ENCODE peak calls at places on chromosome 2, in four cellular contexts. H is SK-N-SH, L is mesothelial cell of epicardium, K is AG09309. I is an unnamed sample.

GRCh38 chr2:159010340-159010739 is 41.9 kb downstream of the TANC1 start:
- DNase-seq in H (peak), L (no peak), K (no peak), I (no peak)

GRCh38 chr2:67399831-67400489 is 2.8 kb downstream of the ETAA1 start:
- DNase-seq in H (no peak), L (no peak), K (no peak), I (no peak)

GRCh38 chr2:162041465-162041864 is 32.5 kb downstream of the DPP4 start:
- DNase-seq in H (no peak), L (no peak), K (no peak), I (no peak)

GRCh38 chr2:191641609-191642008 is 36.3 kb upstream of the NABP1 start:
- DNase-seq in H (no peak), L (no peak), K (no peak), I (no peak)

GRCh38 chr2:73238149-73238548 is 4.0 kb downstream of the CCT7 start:
- DNase-seq in H (no peak), L (no peak), K (no peak), I (no peak)

GRCh38 chr2:196153480-196153879 is 17.9 kb downstream of the STK17B start:
- DNase-seq in H (no peak), L (no peak), K (no peak), I (no peak)

GRCh38 chr2:164388511-164388910 is 232.8 kb downstream of the GRB14 start:
- DNase-seq in H (no peak), L (no peak), K (peak), I (no peak)

GRCh38 chr2:74555610-74556103 is 1.1 kb downstream of the DOK1 start:
- DNase-seq in H (no peak), L (no peak), K (no peak), I (no peak)

DNA sequence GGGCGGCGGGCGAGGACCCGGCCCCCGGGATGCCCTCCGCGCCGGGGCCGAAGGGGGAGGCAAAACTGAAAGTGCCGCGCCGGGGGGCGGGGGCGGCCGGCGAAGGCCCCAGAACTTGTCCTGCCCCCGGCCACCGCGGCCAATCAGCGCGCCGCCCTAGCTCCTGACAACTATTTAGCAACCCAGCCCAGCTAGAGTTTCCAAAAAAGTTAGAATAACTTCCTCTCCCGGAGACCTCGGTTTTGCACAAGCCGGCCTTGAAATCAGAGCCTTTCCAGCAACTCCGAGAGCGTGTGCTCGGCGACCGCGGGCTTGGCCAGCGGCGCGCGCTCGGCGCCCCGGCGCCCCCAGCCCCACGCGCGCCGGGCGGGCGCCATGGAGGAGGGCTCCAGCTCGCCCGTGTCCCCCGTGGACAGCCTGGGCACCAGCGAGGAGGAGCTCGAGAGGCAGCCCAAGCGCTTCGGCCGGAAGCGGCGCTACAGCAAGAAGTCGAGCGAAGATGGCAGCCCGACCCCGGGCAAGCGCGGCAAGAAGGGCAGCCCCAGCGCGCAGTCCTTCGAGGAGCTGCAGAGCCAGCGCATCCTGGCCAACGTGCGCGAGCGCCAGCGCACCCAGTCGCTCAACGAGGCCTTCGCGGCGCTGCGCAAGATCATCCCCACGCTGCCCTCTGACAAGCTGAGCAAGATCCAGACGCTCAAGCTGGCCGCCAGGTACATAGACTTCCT is at the start of gene TWIST2:
- DNase-seq in H (peak), L (no peak), K (peak), I (peak)
- TF ChIP-seq CTCF in H (peak), L (no peak), K (peak), I (no peak)

DNA sequence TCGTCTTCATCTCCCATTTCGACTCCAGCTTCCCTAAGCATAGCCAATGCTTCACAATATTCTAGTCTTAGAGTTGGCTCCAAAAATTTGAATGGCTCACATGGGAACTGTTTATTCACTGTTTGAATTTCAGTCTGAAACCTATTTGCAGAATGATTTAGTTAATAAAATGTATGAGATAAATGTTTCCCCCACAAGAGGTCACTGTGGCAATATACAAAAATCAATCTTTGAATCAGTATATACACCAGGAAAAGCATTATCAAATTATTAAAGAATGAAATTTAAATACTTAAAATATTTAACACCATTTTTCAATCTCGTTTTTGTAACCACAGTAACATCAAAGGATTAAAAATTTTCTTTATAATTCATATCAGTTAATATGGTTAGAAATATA is 40.0 kb upstream of the MCM6 start:
- DNase-seq in H (peak), L (no peak), K (no peak), I (no peak)
- TF ChIP-seq CTCF in H (peak), L (peak), K (peak), I (peak)

GRCh38 chr2:175011505-175011904 is 6.3 kb upstream of the CHN1 start:
- DNase-seq in H (no peak), L (no peak), K (no peak), I (no peak)
- TF ChIP-seq CTCF in H (no peak), L (no peak), K (no peak), I (no peak)

GRCh38 chr2:47539228-47539627 is 136.3 kb downstream of the MSH2 start:
- DNase-seq in H (no peak), L (no peak), K (no peak), I (no peak)
- TF ChIP-seq CTCF in H (peak), L (peak), K (no peak), I (peak)

DNA sequence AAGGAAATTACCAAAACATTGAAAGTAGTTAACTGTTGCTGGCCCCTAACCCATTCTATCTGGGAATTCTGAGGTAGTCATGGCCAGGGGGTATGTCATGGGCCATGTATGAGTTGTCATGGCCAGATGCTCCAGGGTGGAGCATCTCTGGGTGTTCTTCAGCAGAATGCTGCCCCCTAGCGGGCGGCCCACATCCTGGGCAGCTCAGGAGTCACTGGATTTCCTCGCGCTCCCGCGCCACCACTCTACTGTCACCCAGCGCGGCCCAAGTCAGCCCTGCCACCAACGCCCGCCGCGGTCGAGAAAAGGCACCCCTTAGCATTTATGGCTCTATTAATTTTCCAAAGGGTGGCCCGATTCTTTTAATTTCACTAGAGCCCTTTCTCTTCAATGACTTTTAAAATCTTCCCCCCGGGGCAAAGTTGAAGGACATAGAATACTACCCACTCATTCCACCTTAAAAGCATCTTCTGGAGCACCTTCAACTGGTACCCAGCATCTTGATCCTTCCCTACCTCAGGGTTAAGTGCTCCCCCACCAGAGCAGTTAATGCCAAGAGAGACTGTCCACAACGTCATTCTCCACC is 41.6 kb downstream of the PKDCC start:
- DNase-seq in H (peak), L (no peak), K (no peak), I (peak)
- TF ChIP-seq CTCF in H (peak), L (peak), K (peak), I (peak)